ENCODE peak calls at places on chromosomes 2 and 18, in four cellular contexts. One of them, this sample, is unnamed.

GRCh38 chr2:168541887-168542286 is 85.8 kb downstream of the CERS6 start:
- DNase-seq in iPS DF 19.7: no peak
- DNase-seq in activated CD4-positive, alpha-beta T cell treated with anti-CD3 and anti-CD28 coated beads for 48 hours: no peak
- DNase-seq in choroid plexus epithelial cell: no peak
- DNase-seq in this sample: no peak

GRCh38 chr2:199914372-199914958 is 3.4 kb downstream of the C2orf69 start:
- DNase-seq in iPS DF 19.7: no peak
- DNase-seq in activated CD4-positive, alpha-beta T cell treated with anti-CD3 and anti-CD28 coated beads for 48 hours: no peak
- DNase-seq in choroid plexus epithelial cell: no peak
- DNase-seq in this sample: no peak

GRCh38 chr18:76361219-76361618 is 133.8 kb downstream of the ZNF516 start:
- DNase-seq in iPS DF 19.7: no peak
- DNase-seq in activated CD4-positive, alpha-beta T cell treated with anti-CD3 and anti-CD28 coated beads for 48 hours: no peak
- DNase-seq in choroid plexus epithelial cell: no peak
- DNase-seq in this sample: no peak

GRCh38 chr2:149860276-149860921 is 272.8 kb upstream of the MMADHC start:
- DNase-seq in iPS DF 19.7: no peak
- DNase-seq in activated CD4-positive, alpha-beta T cell treated with anti-CD3 and anti-CD28 coated beads for 48 hours: no peak
- DNase-seq in choroid plexus epithelial cell: peak; percentile 97
- DNase-seq in this sample: no peak

GRCh38 chr2:182577816-182578215 is 138.2 kb upstream of the DNAJC10 start:
- DNase-seq in iPS DF 19.7: no peak
- DNase-seq in activated CD4-positive, alpha-beta T cell treated with anti-CD3 and anti-CD28 coated beads for 48 hours: no peak
- DNase-seq in choroid plexus epithelial cell: no peak
- DNase-seq in this sample: no peak

GRCh38 chr18:33577688-33578370 is at the start of gene ASXL3:
- DNase-seq in iPS DF 19.7: no peak
- DNase-seq in activated CD4-positive, alpha-beta T cell treated with anti-CD3 and anti-CD28 coated beads for 48 hours: no peak
- DNase-seq in choroid plexus epithelial cell: peak; percentile 9
- DNase-seq in this sample: no peak

GRCh38 chr2:120771111-120771555 is 35.5 kb downstream of the GLI2 start:
- DNase-seq in iPS DF 19.7: no peak
- DNase-seq in activated CD4-positive, alpha-beta T cell treated with anti-CD3 and anti-CD28 coated beads for 48 hours: no peak
- DNase-seq in choroid plexus epithelial cell: no peak
- DNase-seq in this sample: no peak

GRCh38 chr2:109171444-109172334 is 42.7 kb downstream of the SH3RF3 start:
- DNase-seq in iPS DF 19.7: no peak
- DNase-seq in activated CD4-positive, alpha-beta T cell treated with anti-CD3 and anti-CD28 coated beads for 48 hours: no peak
- DNase-seq in choroid plexus epithelial cell: peak; percentile 97
- DNase-seq in this sample: no peak

GRCh38 chr2:168849610-168850009 is 40.6 kb downstream of the SPC25 start:
- DNase-seq in iPS DF 19.7: no peak
- DNase-seq in activated CD4-positive, alpha-beta T cell treated with anti-CD3 and anti-CD28 coated beads for 48 hours: no peak
- DNase-seq in choroid plexus epithelial cell: peak; percentile 89
- DNase-seq in this sample: peak; percentile 11

GRCh38 chr18:53909668-53910067 is 314.8 kb downstream of the MBD2 start:
- DNase-seq in iPS DF 19.7: peak; percentile 3
- DNase-seq in activated CD4-positive, alpha-beta T cell treated with anti-CD3 and anti-CD28 coated beads for 48 hours: peak; percentile 9
- DNase-seq in choroid plexus epithelial cell: peak; percentile 70
- DNase-seq in this sample: no peak

GRCh38 chr2:113080134-113080533 is 12.4 kb downstream of the IL1F10 start:
- DNase-seq in iPS DF 19.7: no peak
- DNase-seq in activated CD4-positive, alpha-beta T cell treated with anti-CD3 and anti-CD28 coated beads for 48 hours: peak; percentile 72
- DNase-seq in choroid plexus epithelial cell: peak; percentile 39
- DNase-seq in this sample: peak; percentile 47

This sample was measured in iPS DF 6.9.